ENCODE peak calls at places on chromosome 9, in six cellular contexts. T is K562, A is HCT116, P is H1, Z is GM12878, N is HepG2. S is an unnamed sample. For H3K4me1, the result is how much of the 10 kb centered on the place peaks cover.

GRCh38 chr9:12972608-12973589 is 198.1 kb downstream of the LURAP1L start:
- DNase-seq in T (no peak), A (no peak), P (no peak), Z (no peak), N (peak), S (no peak)

GRCh38 chr9:114491430-114492003 is 13.8 kb downstream of the WHRN start:
- DNase-seq in T (no peak), A (no peak), P (no peak), Z (no peak), N (no peak), S (no peak)

GRCh38 chr9:127490831-127491230 is 39.5 kb downstream of the LRSAM1 start:
- DNase-seq in T (no peak), A (no peak), P (no peak), Z (no peak), N (no peak), S (no peak)

GRCh38 chr9:105062222-105062850 is 134.4 kb upstream of the ABCA1 start:
- DNase-seq in T (no peak), A (no peak), P (no peak), Z (no peak), N (no peak), S (no peak)

GRCh38 chr9:86685556-86685955 is 261.8 kb downstream of the GAS1 start:
- DNase-seq in T (no peak), A (no peak), P (no peak), Z (no peak), N (no peak), S (no peak)

GRCh38 chr9:6838158-6838557 is 80.4 kb downstream of the KDM4C start:
- DNase-seq in T (no peak), A (no peak), P (no peak), Z (no peak), N (no peak), S (no peak)

GRCh38 chr9:116000748-116001329 is 152.8 kb upstream of the PAPPA start:
- DNase-seq in T (peak), A (peak), P (no peak), Z (no peak), N (peak), S (peak)

GRCh38 chr9:91694081-91694870 is 255.8 kb downstream of the ROR2 start:
- DNase-seq in T (no peak), A (no peak), P (no peak), Z (no peak), N (no peak), S (no peak)

GRCh38 chr9:79977510-79978197 is 405.9 kb downstream of the TLE4 start:
- DNase-seq in T (no peak), A (no peak), P (no peak), Z (no peak), N (no peak), S (no peak)

GRCh38 chr9:133589454-133590227 is 19.5 kb downstream of the FAM163B start:
- DNase-seq in T (peak), A (peak), P (peak), Z (no peak), N (no peak), S (no peak)

GRCh38 chr9:36902861-36903524 is 131.1 kb downstream of the PAX5 start:
- DNase-seq in T (no peak), A (no peak), P (no peak), Z (no peak), N (no peak), S (no peak)

GRCh38 chr9:109192732-109193361 is 25.8 kb upstream of the FRRS1L start:
- DNase-seq in T (peak), A (peak), P (peak), Z (no peak), N (peak), S (peak)

GRCh38 chr9:6894135-6894534 is 136.4 kb downstream of the KDM4C start:
- DNase-seq in T (no peak), A (no peak), P (no peak), Z (peak), N (no peak), S (no peak)

GRCh38 chr9:106920701-106921283 is 57.8 kb downstream of the ZNF462 start:
- DNase-seq in T (no peak), A (peak), P (no peak), Z (no peak), N (peak), S (no peak)

GRCh38 chr9:37999501-38000189 is 69.4 kb downstream of the SHB start:
- DNase-seq in T (no peak), A (no peak), P (no peak), Z (no peak), N (no peak), S (no peak)

GRCh38 chr9:95349109-95350038 is 31.9 kb upstream of the FANCC start:
- DNase-seq in T (no peak), A (no peak), P (no peak), Z (no peak), N (no peak), S (no peak)

GRCh38 chr9:130872912-130873503 is 23.6 kb downstream of the QRFP start:
- DNase-seq in T (no peak), A (no peak), P (no peak), Z (no peak), N (peak), S (no peak)

GRCh38 chr9:74953235-74953741 is 576 bp upstream of the C9orf40 start:
- DNase-seq in T (peak), A (no peak), P (no peak), Z (no peak), N (no peak), S (no peak)

GRCh38 chr9:84404095-84404686 is 63.6 kb upstream of the SLC28A3 start:
- DNase-seq in T (peak), A (peak), P (no peak), Z (no peak), N (peak), S (peak)

GRCh38 chr9:137411670-137412380 is 11.1 kb downstream of the EXD3 start:
- DNase-seq in T (peak), A (peak), P (no peak), Z (peak), N (no peak), S (no peak)

GRCh38 chr9:131773911-131774379 is 34.1 kb upstream of the RAPGEF1 start:
- DNase-seq in T (peak), A (no peak), P (no peak), Z (no peak), N (peak), S (no peak)

GRCh38 chr9:32704343-32704742 is 68.9 kb upstream of the TAF1L start:
- DNase-seq in T (no peak), A (no peak), P (no peak), Z (no peak), N (no peak), S (no peak)

GRCh38 chr9:104682642-104683041 is 11.7 kb upstream of the OR13D1 start:
- DNase-seq in T (peak), A (peak), P (no peak), Z (peak), N (peak), S (peak)

GRCh38 chr9:38423939-38424843 is at the start of gene IGFBPL1:
- DNase-seq in T (no peak), A (no peak), P (no peak), Z (no peak), N (no peak), S (no peak)

GRCh38 chr9:130815242-130815808 is 19.7 kb upstream of the ABL1 start:
- DNase-seq in T (no peak), A (no peak), P (no peak), Z (no peak), N (no peak), S (no peak)

GRCh38 chr9:128587453-128587852 is 35.1 kb downstream of the SPTAN1 start:
- DNase-seq in T (no peak), A (no peak), P (no peak), Z (peak), N (no peak), S (no peak)

GRCh38 chr9:3401556-3401955 is 124.2 kb downstream of the RFX3 start:
- DNase-seq in T (no peak), A (peak), P (no peak), Z (no peak), N (no peak), S (peak)

GRCh38 chr9:63859475-63860215 is 1425.4 kb downstream of the FOXD4L5 start:
- DNase-seq in T (peak), A (peak), P (no peak), Z (no peak), N (peak), S (peak)

GRCh38 chr9:137294091-137294683 is 7.9 kb downstream of the NRARP start:
- DNase-seq in T (peak), A (peak), P (no peak), Z (no peak), N (peak), S (no peak)

GRCh38 chr9:5909999-5910398 is 19.3 kb downstream of the MLANA start:
- DNase-seq in T (no peak), A (no peak), P (no peak), Z (no peak), N (no peak), S (no peak)

GRCh38 chr9:14320272-14321245 is 6.6 kb upstream of the NFIB start:
- DNase-seq in T (peak), A (no peak), P (no peak), Z (no peak), N (no peak), S (no peak)

GRCh38 chr9:112601646-112602045 is 115.0 kb downstream of the KIAA1958 start:
- DNase-seq in T (no peak), A (no peak), P (no peak), Z (no peak), N (no peak), S (no peak)

GRCh38 chr9:112604790-112605189 is 113.1 kb downstream of the INIP start:
- DNase-seq in T (no peak), A (no peak), P (no peak), Z (no peak), N (no peak), S (no peak)

GRCh38 chr9:112605518-112605917 is 112.4 kb downstream of the INIP start:
- DNase-seq in T (no peak), A (no peak), P (no peak), Z (peak), N (no peak), S (no peak)

GRCh38 chr9:112605963-112606699 is 111.8 kb downstream of the INIP start:
- DNase-seq in T (no peak), A (no peak), P (no peak), Z (no peak), N (no peak), S (no peak)
- H3K4me1 ChIP-seq in T (under half), A (under half), P (under half), Z (under half), N (under half), S (under half)

GRCh38 chr9:125537442-125538091 is 169.4 kb downstream of the MAPKAP1 start:
- DNase-seq in T (no peak), A (no peak), P (no peak), Z (no peak), N (no peak), S (no peak)

GRCh38 chr9:125536184-125537152 is 170.5 kb downstream of the MAPKAP1 start:
- DNase-seq in T (no peak), A (no peak), P (no peak), Z (no peak), N (no peak), S (no peak)

GRCh38 chr9:125532812-125533594 is 174.0 kb downstream of the MAPKAP1 start:
- DNase-seq in T (no peak), A (no peak), P (no peak), Z (no peak), N (peak), S (no peak)

GRCh38 chr9:125532412-125532811 is 174.6 kb downstream of the MAPKAP1 start:
- DNase-seq in T (no peak), A (no peak), P (no peak), Z (no peak), N (no peak), S (no peak)

DNA sequence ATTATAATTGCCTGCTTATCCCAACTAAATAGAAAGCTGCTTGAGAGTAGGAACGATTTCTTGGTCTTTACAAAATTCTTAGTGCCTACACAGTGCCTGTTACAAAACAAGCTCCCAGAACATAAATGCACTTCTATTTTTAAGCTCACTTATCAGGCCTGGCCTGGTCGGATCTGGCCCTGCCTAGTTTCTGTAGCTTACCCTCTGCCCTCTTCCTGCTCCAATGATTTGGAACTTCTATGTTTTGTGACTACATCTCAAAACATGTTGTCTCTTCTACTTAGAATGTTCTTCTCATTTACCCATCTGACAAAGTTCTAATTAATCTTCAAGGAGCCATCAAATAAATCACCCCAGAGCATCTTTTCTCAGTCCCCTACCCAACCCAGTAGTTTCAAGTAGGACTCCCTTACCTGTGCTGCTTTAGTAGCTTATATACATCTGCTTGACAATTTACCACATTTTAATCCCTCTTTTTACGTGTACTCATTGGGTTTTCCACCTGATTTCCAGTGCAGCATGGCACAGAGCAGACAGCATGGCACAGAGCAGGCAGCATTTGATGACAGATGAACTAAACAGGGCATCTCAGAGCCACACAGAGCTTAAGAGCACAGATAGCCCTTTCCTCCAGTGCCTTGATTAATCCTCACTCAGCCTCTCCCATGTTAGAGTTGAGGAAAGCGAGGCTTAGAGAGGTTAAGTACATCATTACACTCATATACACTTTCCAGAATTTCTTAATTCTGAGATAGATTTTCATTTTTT is 171.9 kb downstream of the MAPKAP1 start:
- DNase-seq in T (peak), A (no peak), P (no peak), Z (no peak), N (no peak), S (no peak)
- H3K9ac ChIP-seq in T (no peak), A (no peak), P (no peak), Z (no peak), N (no peak), S (no peak)

GRCh38 chr9:78280982-78281668 is 15.8 kb upstream of the PSAT1 start:
- DNase-seq in T (peak), A (no peak), P (no peak), Z (no peak), N (peak), S (no peak)
- TF ChIP-seq ZNF274 in T (no peak), A (no peak), P (no peak), Z (no peak), N (no peak), S (no peak)

DNA sequence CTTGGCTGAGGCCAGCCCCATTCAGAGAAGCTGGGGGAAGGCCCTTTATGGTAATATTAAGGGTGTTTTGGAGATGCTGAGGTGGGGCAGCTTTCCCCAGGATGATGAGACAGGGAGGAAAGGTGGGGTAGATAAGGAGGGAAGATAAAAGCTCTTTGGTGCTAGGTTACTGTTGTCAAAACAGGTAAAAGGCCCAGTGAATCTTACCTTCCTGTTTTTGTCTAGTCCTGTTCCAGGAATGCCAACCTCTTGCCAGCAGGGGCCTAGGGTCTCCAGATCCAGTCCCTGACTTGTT is 786 bp upstream of the CCL27 start:
- DNase-seq in T (no peak), A (no peak), P (no peak), Z (no peak), N (no peak), S (no peak)
- H3K4me1 ChIP-seq in T (under half), A (under half), P (under half), Z (under half), N (under half), S (under half)

GRCh38 chr9:4662989-4663792 is 1.1 kb downstream of the PLPP6 start:
- DNase-seq in T (no peak), A (no peak), P (no peak), Z (no peak), N (peak), S (no peak)

GRCh38 chr9:4662108-4662988 is at the start of gene PLPP6:
- DNase-seq in T (peak), A (peak), P (peak), Z (peak), N (peak), S (peak)

GRCh38 chr9:4657426-4658159 is 4.5 kb upstream of the PLPP6 start:
- DNase-seq in T (no peak), A (no peak), P (no peak), Z (no peak), N (peak), S (no peak)

GRCh38 chr9:4663956-4664355 is 1.9 kb downstream of the PLPP6 start:
- DNase-seq in T (no peak), A (no peak), P (no peak), Z (no peak), N (no peak), S (no peak)

GRCh38 chr9:4661165-4662095 is 664 bp upstream of the PLPP6 start:
- DNase-seq in T (no peak), A (no peak), P (no peak), Z (no peak), N (no peak), S (no peak)
- H3K9ac ChIP-seq in T (no peak), A (peak), P (no peak), Z (peak), N (no peak), S (peak)

GRCh38 chr9:683509-684021 is 157.9 kb upstream of the DMRT1 start:
- DNase-seq in T (no peak), A (no peak), P (no peak), Z (no peak), N (no peak), S (no peak)

GRCh38 chr9:684950-685340 is 156.6 kb upstream of the DMRT1 start:
- DNase-seq in T (no peak), A (no peak), P (no peak), Z (no peak), N (peak), S (no peak)

GRCh38 chr9:682633-683508 is 158.6 kb upstream of the DMRT1 start:
- DNase-seq in T (no peak), A (no peak), P (no peak), Z (no peak), N (peak), S (no peak)

GRCh38 chr9:686381-686813 is 155.1 kb upstream of the DMRT1 start:
- DNase-seq in T (no peak), A (no peak), P (no peak), Z (no peak), N (no peak), S (no peak)

DNA sequence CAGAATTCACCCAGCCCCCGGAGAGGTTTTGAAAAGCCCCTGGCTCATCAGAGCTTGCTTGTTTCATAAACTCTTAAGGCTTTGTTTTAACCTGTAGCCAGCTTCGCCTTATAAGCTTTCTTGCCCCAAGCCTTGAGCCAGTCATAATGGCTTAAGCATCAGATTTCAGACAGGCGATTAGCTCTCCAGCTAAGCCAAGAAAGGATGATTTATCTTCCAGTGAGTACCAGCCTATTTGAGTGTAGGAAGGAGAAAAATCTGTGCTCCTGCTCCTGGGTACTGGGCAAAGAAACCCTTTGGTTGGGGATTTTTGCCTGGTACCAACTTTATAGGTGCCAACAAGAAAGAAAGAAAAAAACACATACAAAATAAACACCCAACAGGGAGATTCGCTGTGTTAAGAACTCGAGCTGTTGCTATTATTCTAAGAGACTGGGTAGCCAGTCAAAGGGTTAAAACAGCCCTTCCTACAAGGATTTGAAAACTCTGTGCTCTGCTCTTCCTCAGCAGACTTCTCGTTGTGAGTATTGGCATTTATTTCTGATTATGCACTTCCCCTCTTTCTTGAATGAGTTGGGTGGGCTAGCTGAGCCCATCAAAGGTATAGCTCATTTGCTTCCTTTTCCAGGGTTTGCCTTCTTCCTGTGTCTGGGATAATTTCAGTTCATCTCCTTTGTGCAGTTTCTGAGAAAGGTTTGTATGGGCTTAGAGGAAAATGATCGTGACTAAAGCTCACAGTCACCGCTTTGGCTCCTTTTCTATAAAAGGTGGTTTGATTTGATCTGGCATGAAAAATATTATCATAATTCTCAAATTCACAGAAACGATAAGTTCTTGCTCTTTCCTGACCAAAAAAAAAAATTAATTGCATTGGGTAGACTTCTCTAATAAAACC is 157.2 kb upstream of the DMRT1 start:
- DNase-seq in T (no peak), A (no peak), P (no peak), Z (no peak), N (no peak), S (peak)
- TF ChIP-seq ZNF274 in T (no peak), A (no peak), P (no peak), Z (no peak), N (no peak), S (no peak)

GRCh38 chr9:124329393-124329792 is 71.6 kb downstream of the NEK6 start:
- DNase-seq in T (no peak), A (no peak), P (no peak), Z (no peak), N (no peak), S (no peak)
- H3K4me1 ChIP-seq in T (under half), A (under half), P (under half), Z (under half), N (under half), S (under half)

DNA sequence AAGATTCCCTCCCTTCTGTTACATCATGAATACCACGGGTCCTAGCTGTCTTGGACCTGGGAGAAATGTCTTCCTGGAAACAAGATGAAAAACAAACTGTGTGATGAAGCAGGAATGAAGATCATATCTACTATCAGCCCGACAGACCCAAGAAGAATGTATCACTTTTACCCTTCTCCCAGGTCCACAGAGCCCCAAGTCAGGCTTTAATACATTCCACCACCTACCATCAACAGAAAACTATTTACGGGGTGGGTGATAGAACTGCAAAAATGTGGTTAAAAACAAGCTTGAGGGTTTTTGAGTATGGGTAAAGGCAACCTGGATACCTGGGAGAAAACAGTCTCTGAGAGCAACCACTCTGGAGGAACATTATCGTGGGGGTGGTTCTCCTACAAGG is 327.0 kb downstream of the TRIM32 start:
- DNase-seq in T (no peak), A (no peak), P (no peak), Z (no peak), N (no peak), S (no peak)
- H3K9ac ChIP-seq in T (no peak), A (no peak), P (no peak), Z (no peak), N (no peak), S (no peak)

S was measured in NT2/D1.